ENCODE peak calls at places on chromosome 18, in seven cellular contexts. U is hypothalamus, F is left ventricle myocardium superior, T is AG08396, P is glomerular endothelial cell, Y is esophagus squamous epithelium, S is T-cell. R is an unnamed sample.

GRCh38 chr18:8616026-8616401 is 6.8 kb downstream of the RAB12 start:
- DNase-seq in F (no peak), Y (no peak), U (no peak), T (no peak), S (no peak), P (no peak), R (no peak)

GRCh38 chr18:54712315-54712714 is 116.0 kb upstream of the RAB27B start:
- DNase-seq in P (no peak), S (no peak), U (no peak), Y (no peak), F (no peak), T (peak), R (no peak)

GRCh38 chr18:34947711-34948125 is 93.5 kb upstream of the MAPRE2 start:
- DNase-seq in S (no peak), Y (no peak), P (no peak), T (no peak), F (no peak), U (no peak), R (no peak)

GRCh38 chr18:32308493-32309120 is 118.8 kb downstream of the MEP1B start:
- DNase-seq in S (no peak), U (no peak), P (no peak), T (peak), F (no peak), Y (no peak), R (no peak)

GRCh38 chr18:56652802-56653201 is 1.6 kb downstream of the WDR7 start:
- DNase-seq in U (no peak), P (no peak), T (no peak), F (no peak), S (no peak), Y (no peak), R (no peak)

GRCh38 chr18:45566025-45566740 is 49.1 kb upstream of the SLC14A2 start:
- DNase-seq in P (no peak), Y (no peak), F (peak), S (no peak), U (no peak), T (peak), R (no peak)

GRCh38 chr18:37471619-37472018 is 94.0 kb downstream of the CELF4 start:
- DNase-seq in S (no peak), P (no peak), Y (no peak), U (no peak), T (no peak), F (no peak), R (no peak)

GRCh38 chr18:48548404-48548771 is 9.6 kb downstream of the CTIF start:
- DNase-seq in T (no peak), P (no peak), S (no peak), U (no peak), F (peak), Y (no peak), R (no peak)

GRCh38 chr18:80243204-80243603 is 4.1 kb downstream of the PARD6G start:
- DNase-seq in T (no peak), Y (no peak), U (no peak), S (no peak), P (no peak), F (no peak), R (no peak)

GRCh38 chr18:67417864-67418523 is 98.5 kb downstream of the DSEL start:
- DNase-seq in F (no peak), T (peak), U (no peak), S (no peak), P (no peak), Y (no peak), R (peak)

GRCh38 chr18:69002233-69002632 is 204.4 kb downstream of the CCDC102B start:
- DNase-seq in U (no peak), F (no peak), P (no peak), S (no peak), T (no peak), Y (no peak), R (no peak)

GRCh38 chr18:50009772-50010171 is 185.2 kb downstream of the MYO5B start:
- DNase-seq in T (peak), S (peak), P (peak), U (no peak), F (no peak), Y (no peak), R (peak)

GRCh38 chr18:744824-745597 is 32.6 kb upstream of the ENOSF1 start:
- DNase-seq in T (no peak), Y (no peak), U (no peak), P (no peak), S (no peak), F (no peak), R (no peak)

GRCh38 chr18:79617521-79618500 is 61.8 kb upstream of the CTDP1 start:
- DNase-seq in Y (no peak), S (no peak), P (no peak), U (no peak), T (no peak), F (peak), R (no peak)

GRCh38 chr18:59067873-59068272 is 71.8 kb upstream of the SEC11C start:
- DNase-seq in U (no peak), F (peak), S (no peak), Y (no peak), T (no peak), P (no peak), R (no peak)

GRCh38 chr18:3982541-3982940 is 472.6 kb downstream of the DLGAP1 start:
- DNase-seq in Y (no peak), F (no peak), P (no peak), T (no peak), S (no peak), U (no peak), R (no peak)

GRCh38 chr18:12744103-12744502 is 41.3 kb downstream of the PSMG2 start:
- DNase-seq in T (peak), S (no peak), Y (no peak), P (peak), U (no peak), F (no peak), R (no peak)

GRCh38 chr18:58635891-58636290 is 7.0 kb upstream of the ALPK2 start:
- DNase-seq in Y (no peak), F (no peak), S (no peak), T (peak), U (no peak), P (no peak), R (no peak)

GRCh38 chr18:28903366-28903765 is 726.4 kb upstream of the CDH2 start:
- DNase-seq in S (no peak), Y (no peak), T (no peak), P (no peak), U (no peak), F (no peak), R (no peak)

GRCh38 chr18:63970803-63971191 is 916 bp downstream of the SERPINB8 start:
- DNase-seq in S (no peak), U (no peak), Y (no peak), T (peak), P (no peak), F (peak), R (no peak)

GRCh38 chr18:68796936-68797690 is 767 bp upstream of the CCDC102B start:
- DNase-seq in Y (no peak), T (peak), U (no peak), F (peak), P (peak), S (no peak), R (no peak)

GRCh38 chr18:80241919-80242777 is 5.2 kb downstream of the PARD6G start:
- DNase-seq in U (no peak), Y (no peak), S (no peak), T (no peak), F (no peak), P (no peak), R (no peak)

GRCh38 chr18:77305676-77306075 is 56.0 kb downstream of the GALR1 start:
- DNase-seq in S (no peak), Y (no peak), F (no peak), T (no peak), U (no peak), P (no peak), R (no peak)

GRCh38 chr18:59927246-59927825 is 27.5 kb downstream of the PMAIP1 start:
- DNase-seq in U (no peak), F (no peak), T (no peak), P (no peak), Y (no peak), S (no peak), R (peak)

GRCh38 chr18:48824231-48824970 is 126.4 kb downstream of the SMAD7 start:
- DNase-seq in S (no peak), U (no peak), T (no peak), F (no peak), Y (no peak), P (no peak), R (no peak)

GRCh38 chr18:39946623-39947061 is 2008.4 kb upstream of the PIK3C3 start:
- DNase-seq in F (no peak), S (no peak), U (no peak), Y (no peak), T (peak), P (no peak), R (no peak)

GRCh38 chr18:34707670-34708069 is 2.4 kb upstream of the DTNA start:
- DNase-seq in U (no peak), T (peak), S (no peak), F (no peak), P (peak), Y (no peak), R (no peak)

GRCh38 chr18:76524900-76525698 is 30.1 kb upstream of the ZNF516 start:
- DNase-seq in S (no peak), U (no peak), T (peak), P (peak), Y (no peak), F (no peak), R (no peak)

GRCh38 chr18:13320891-13321425 is 102.4 kb downstream of the LDLRAD4 start:
- DNase-seq in F (no peak), P (no peak), U (no peak), Y (no peak), T (no peak), S (no peak), R (no peak)

GRCh38 chr18:2424420-2424819 is 146.9 kb downstream of the METTL4 start:
- DNase-seq in T (no peak), U (no peak), F (no peak), S (no peak), Y (no peak), P (no peak), R (no peak)

GRCh38 chr18:36589857-36590543 is 238.8 kb downstream of the TPGS2 start:
- DNase-seq in F (no peak), T (peak), P (no peak), U (no peak), S (no peak), Y (no peak), R (no peak)

GRCh38 chr18:2402084-2402483 is 169.2 kb downstream of the METTL4 start:
- DNase-seq in P (no peak), S (no peak), F (no peak), Y (no peak), U (no peak), T (no peak), R (no peak)